ENCODE peak calls at places on chromosomes 13 and 19, in four cellular contexts. C, U, V and H are unnamed samples.

GRCh38 chr13:99218969-99219368 is 18.3 kb downstream of the UBAC2 start:
- DNase-seq in U (no peak), V (no peak), C (no peak), H (no peak)

GRCh38 chr19:17632577-17632976 is 55.6 kb downstream of the UNC13A start:
- DNase-seq in V (no peak), U (no peak), C (no peak), H (no peak)

GRCh38 chr19:16062789-16063188 is 13.5 kb upstream of the TPM4 start:
- DNase-seq in V (no peak), C (no peak), U (peak; percentile 70), H (no peak)

GRCh38 chr13:53788286-53788685 is 759.7 kb downstream of the OLFM4 start:
- DNase-seq in U (no peak), V (no peak), C (no peak), H (no peak)

GRCh38 chr19:9937001-9937411 is 691 bp upstream of the OLFM2 start:
- DNase-seq in C (no peak), U (no peak), V (no peak), H (no peak)

GRCh38 chr13:40292108-40292507 is 374.3 kb downstream of the FOXO1 start:
- DNase-seq in U (no peak), V (no peak), C (no peak), H (no peak)

GRCh38 chr13:110706570-110707378 is 858 bp upstream of the CARS2 start:
- DNase-seq in V (no peak), C (no peak), U (no peak), H (no peak)

GRCh38 chr19:10112037-10112751 is 701 bp downstream of the P2RY11 start:
- DNase-seq in U (no peak), C (no peak), V (no peak), H (no peak)

GRCh38 chr13:69565334-69565733 is 542.3 kb upstream of the ATXN8OS start:
- DNase-seq in V (no peak), C (peak; percentile 4), U (no peak), H (no peak)

GRCh38 chr13:22837980-22838615 is 342.7 kb upstream of the SGCG start:
- DNase-seq in V (no peak), C (no peak), U (no peak), H (no peak)